ENCODE peak calls at places on chromosome 9, in eight cellular contexts. Q is endothelial cell; X is non-pigmented ciliary epithelial cell; H is T-cell; Y is PC-3; W is NCI-H524; T is amniotic stem cell; K is CD4-positive, CD25-positive, alpha-beta regulatory T cell. A is an unnamed sample.

GRCh38 chr9:97046228-97046627 is 7.3 kb upstream of the CTSV start:
- DNase-seq in Q (no peak), X (no peak), H (no peak), Y (peak; percentile 97), W (no peak), T (no peak), K (no peak), A (no peak)

GRCh38 chr9:80995759-80996158 is 693.6 kb downstream of the TLE1 start:
- DNase-seq in Q (no peak), X (peak; percentile 70), H (no peak), Y (peak; percentile 86), W (no peak), T (peak; percentile 4), K (no peak), A (no peak)

GRCh38 chr9:6611891-6612290 is 33.6 kb downstream of the GLDC start:
- DNase-seq in Q (no peak), X (no peak), H (no peak), Y (no peak), W (no peak), T (no peak), K (no peak), A (no peak)

GRCh38 chr9:29685531-29685930 is 2112.2 kb upstream of the C9orf72 start:
- DNase-seq in Q (no peak), X (no peak), H (no peak), Y (no peak), W (no peak), T (no peak), K (no peak), A (no peak)

GRCh38 chr9:130172161-130172857 is at the start of gene NCS1:
- DNase-seq in Q (peak; percentile 58), X (no peak), H (peak; percentile 44), Y (peak; percentile 38), W (peak; percentile 62), T (peak; percentile 22), K (peak; percentile 23), A (peak; percentile 98)

GRCh38 chr9:91341258-91341746 is 20.4 kb downstream of the AUH start:
- DNase-seq in Q (no peak), X (no peak), H (no peak), Y (no peak), W (no peak), T (no peak), K (peak; percentile 15), A (no peak)

GRCh38 chr9:124707667-124708066 is 63.4 kb downstream of the NR6A1 start:
- DNase-seq in Q (no peak), X (no peak), H (no peak), Y (peak; percentile 50), W (no peak), T (no peak), K (no peak), A (no peak)

GRCh38 chr9:87464110-87464991 is 33.3 kb upstream of the DAPK1 start:
- DNase-seq in Q (no peak), X (no peak), H (no peak), Y (no peak), W (no peak), T (no peak), K (no peak), A (no peak)

GRCh38 chr9:123820139-123820538 is 109.8 kb downstream of the DENND1A start:
- DNase-seq in Q (no peak), X (no peak), H (no peak), Y (no peak), W (no peak), T (no peak), K (no peak), A (no peak)

GRCh38 chr9:33921967-33922895 is 105.3 kb downstream of the UBE2R2 start:
- DNase-seq in Q (peak; percentile 60), X (no peak), H (peak; percentile 19), Y (peak; percentile 23), W (peak; percentile 61), T (no peak), K (peak; percentile 36), A (peak; percentile 41)

GRCh38 chr9:20649381-20649780 is 27.1 kb upstream of the MLLT3 start:
- DNase-seq in Q (no peak), X (no peak), H (no peak), Y (peak; percentile 21), W (no peak), T (no peak), K (no peak), A (no peak)

GRCh38 chr9:8356406-8356805 is 556.8 kb upstream of the DMAC1 start:
- DNase-seq in Q (no peak), X (no peak), H (no peak), Y (no peak), W (no peak), T (no peak), K (no peak), A (no peak)

GRCh38 chr9:108855529-108855886 is 278 bp downstream of the ACTL7B start:
- DNase-seq in Q (no peak), X (no peak), H (no peak), Y (no peak), W (no peak), T (no peak), K (no peak), A (no peak)

GRCh38 chr9:113960748-113961147 is 84.6 kb downstream of the ZNF618 start:
- DNase-seq in Q (no peak), X (no peak), H (no peak), Y (no peak), W (no peak), T (no peak), K (no peak), A (no peak)

GRCh38 chr9:121822093-121823085 is 171.0 kb downstream of the DAB2IP start:
- DNase-seq in Q (no peak), X (no peak), H (no peak), Y (no peak), W (peak; percentile 93), T (no peak), K (no peak), A (no peak)

GRCh38 chr9:20040991-20041606 is 252.3 kb upstream of the SLC24A2 start:
- DNase-seq in Q (no peak), X (no peak), H (no peak), Y (no peak), W (peak; percentile 78), T (no peak), K (no peak), A (no peak)

GRCh38 chr9:696332-697090 is 145.0 kb upstream of the DMRT1 start:
- DNase-seq in Q (no peak), X (no peak), H (no peak), Y (peak; percentile 70), W (no peak), T (peak; percentile 31), K (no peak), A (no peak)

GRCh38 chr9:123411636-123412035 is 55.6 kb downstream of the CRB2 start:
- DNase-seq in Q (no peak), X (no peak), H (no peak), Y (no peak), W (no peak), T (no peak), K (no peak), A (no peak)

A was measured in HuH-7.5.